ENCODE peak calls at places on chromosomes 6 and 20, in five cellular contexts. E is D721Med; R is T-helper 22 cell; L is RWPE2; X is CD8-positive, alpha-beta memory T cell. B is an unnamed sample.

GRCh38 chr6:133584903-133585302 is 304.0 kb upstream of the TCF21 start:
- DNase-seq in E (no peak), R (no peak), X (no peak), L (no peak), B (no peak)

GRCh38 chr6:149831380-149831820 is 32.8 kb downstream of the LRP11 start:
- DNase-seq in L (no peak), R (no peak), E (no peak), X (no peak), B (no peak)

GRCh38 chr6:130787726-130788500 is 39.3 kb upstream of the SMLR1 start:
- DNase-seq in R (no peak), E (no peak), X (no peak), L (no peak), B (no peak)

GRCh38 chr20:6381887-6382286 is 259.1 kb upstream of the FERMT1 start:
- DNase-seq in L (no peak), R (no peak), E (no peak), X (no peak), B (no peak)

GRCh38 chr6:106927531-106928398 is 46.8 kb downstream of the CD24 start:
- DNase-seq in R (no peak), L (no peak), E (no peak), X (no peak), B (no peak)

GRCh38 chr20:47389867-47390347 is 33.4 kb upstream of the ZMYND8 start:
- DNase-seq in L (peak; percentile 91), E (no peak), R (no peak), X (no peak), B (no peak)

GRCh38 chr6:37243816-37244370 is 13.7 kb upstream of the TBC1D22B start:
- DNase-seq in R (no peak), X (no peak), E (no peak), L (no peak), B (no peak)

GRCh38 chr6:30041821-30042220 is 19.2 kb upstream of the POLR1H start:
- DNase-seq in X (no peak), L (no peak), R (no peak), E (no peak), B (no peak)

GRCh38 chr6:7150381-7151064 is 42.8 kb downstream of the RREB1 start:
- DNase-seq in R (no peak), L (no peak), X (no peak), E (no peak), B (no peak)

GRCh38 chr6:106534564-106534982 is 94.7 kb downstream of the RTN4IP1 start:
- DNase-seq in L (no peak), X (no peak), R (no peak), E (no peak), B (peak; percentile 24)

GRCh38 chr6:16227605-16228004 is 10.8 kb upstream of the GMPR start:
- DNase-seq in X (no peak), R (no peak), L (no peak), E (no peak), B (no peak)

GRCh38 chr20:1800777-1801176 is 94.4 kb upstream of the SIRPA start:
- DNase-seq in X (no peak), E (no peak), L (no peak), R (no peak), B (no peak)

GRCh38 chr6:90238663-90239542 is 57.7 kb downstream of the BACH2 start:
- DNase-seq in E (no peak), X (no peak), L (no peak), R (no peak), B (no peak)

GRCh38 chr6:29926795-29927427 is 15.4 kb upstream of the HLA-A start:
- DNase-seq in E (no peak), L (no peak), X (peak; percentile 82), R (peak; percentile 81), B (peak; percentile 80)

GRCh38 chr6:139370707-139371345 is 3.6 kb downstream of the CITED2 start:
- DNase-seq in R (no peak), E (no peak), L (no peak), X (no peak), B (no peak)

GRCh38 chr20:44054118-44054517 is 132.9 kb downstream of the JPH2 start:
- DNase-seq in L (peak; percentile 75), E (no peak), R (no peak), X (no peak), B (no peak)

GRCh38 chr20:52150440-52151258 is 40.9 kb downstream of the ZFP64 start:
- DNase-seq in R (no peak), X (no peak), E (peak; percentile 28), L (no peak), B (peak; percentile 3)

GRCh38 chr20:1855690-1856089 is 39.5 kb upstream of the SIRPA start:
- DNase-seq in R (no peak), L (no peak), X (no peak), E (no peak), B (no peak)

GRCh38 chr20:5309971-5310370 is 6.8 kb downstream of the PROKR2 start:
- DNase-seq in E (no peak), R (no peak), X (no peak), L (no peak), B (no peak)

GRCh38 chr6:113094781-113095180 is 747.7 kb downstream of the RFPL4B start:
- DNase-seq in L (no peak), R (no peak), X (no peak), E (no peak), B (no peak)

GRCh38 chr6:84882768-84883766 is 118.7 kb upstream of the TBX18 start:
- DNase-seq in R (no peak), X (no peak), L (no peak), E (no peak), B (no peak)

GRCh38 chr20:25248501-25249172 is 752 bp downstream of the PYGB start:
- DNase-seq in R (no peak), X (no peak), E (no peak), L (no peak), B (no peak)

GRCh38 chr6:144215402-144215931 is 65.2 kb downstream of the STX11 start:
- DNase-seq in L (no peak), R (no peak), X (no peak), E (peak; percentile 15), B (peak; percentile 12)

GRCh38 chr6:16236648-16237199 is 1.7 kb upstream of the GMPR start:
- DNase-seq in X (no peak), L (no peak), R (no peak), E (no peak), B (no peak)

GRCh38 chr6:137827411-137827940 is 39.6 kb upstream of the TNFAIP3 start:
- DNase-seq in E (no peak), X (no peak), L (no peak), R (no peak), B (no peak)

GRCh38 chr20:57711311-57711712 is 1.5 kb upstream of the PMEPA1 start:
- DNase-seq in X (no peak), R (no peak), E (no peak), L (peak; percentile 84), B (no peak)

GRCh38 chr6:33126101-33126714 is 50.4 kb downstream of the HLA-DPB1 start:
- DNase-seq in E (peak; percentile 26), L (no peak), R (peak; percentile 23), X (peak; percentile 42), B (peak; percentile 13)

GRCh38 chr6:41466437-41466990 is 79.7 kb upstream of the FOXP4 start:
- DNase-seq in L (no peak), X (no peak), E (no peak), R (no peak), B (no peak)

GRCh38 chr6:24856954-24857670 is 58.4 kb upstream of the ARMH2 start:
- DNase-seq in X (no peak), R (no peak), E (no peak), L (no peak), B (no peak)

GRCh38 chr20:17109307-17109706 is 117.5 kb upstream of the PCSK2 start:
- DNase-seq in X (no peak), L (no peak), R (no peak), E (no peak), B (no peak)

GRCh38 chr6:136549359-136550044 is 720 bp downstream of the MAP7 start:
- DNase-seq in L (peak; percentile 59), X (no peak), E (no peak), R (no peak), B (no peak)

GRCh38 chr6:34813028-34813742 is 21.3 kb downstream of the BLTP3A start:
- DNase-seq in E (no peak), X (no peak), R (no peak), L (no peak), B (no peak)

GRCh38 chr6:109348246-109348645 is 34.0 kb downstream of the CD164 start:
- DNase-seq in X (no peak), L (no peak), E (no peak), R (no peak), B (no peak)

GRCh38 chr20:61296629-61297019 is 44.6 kb downstream of the CDH4 start:
- DNase-seq in R (no peak), X (no peak), L (no peak), E (no peak), B (no peak)

GRCh38 chr6:145866449-145867401 is 52.1 kb upstream of the FBXO30 start:
- DNase-seq in X (peak; percentile 8), R (no peak), E (no peak), L (no peak), B (no peak)

B was measured in central memory CD4-positive, alpha-beta T cell.